ENCODE peak calls at places on chromosomes 4 and X, in five cellular contexts. W, Y, E, M and J are unnamed samples. For H3K9me3 and H3K4me1, the result is how much of the 10 kb centered on the place peaks cover.

GRCh38 chr4:71333960-71334951 is 4.6 kb upstream of the SLC4A4 start:
- DNase-seq in W (peak), Y (no peak), M (no peak), E (no peak), J (peak)

GRCh38 chr4:8000721-8001491 is 61.2 kb upstream of the AFAP1 start:
- DNase-seq in M (no peak), W (no peak), Y (no peak), E (no peak), J (no peak)

GRCh38 chrX:39840141-39841126 is 257.3 kb downstream of the BCOR start:
- DNase-seq in W (no peak), Y (no peak), E (no peak), M (no peak), J (no peak)

GRCh38 chr4:125115941-125116340 is 198.8 kb upstream of the FAT4 start:
- DNase-seq in Y (no peak), M (no peak), W (peak), E (no peak), J (peak)

GRCh38 chr4:186762865-186763264 is 39.2 kb upstream of the FAT1 start:
- DNase-seq in M (no peak), Y (no peak), W (no peak), E (no peak), J (no peak)

GRCh38 chr4:22268350-22269025 is 247.4 kb downstream of the ADGRA3 start:
- DNase-seq in M (no peak), W (no peak), E (no peak), Y (no peak), J (no peak)

GRCh38 chrX:24550166-24550565 is 85.1 kb downstream of the PDK3 start:
- DNase-seq in Y (no peak), M (no peak), W (no peak), E (no peak), J (no peak)

GRCh38 chr4:152258804-152259708 is 276.8 kb downstream of the FBXW7 start:
- DNase-seq in M (no peak), W (peak), Y (no peak), E (no peak), J (peak)

GRCh38 chr4:40350627-40351227 is 15.6 kb downstream of the CHRNA9 start:
- DNase-seq in W (no peak), Y (no peak), E (no peak), M (no peak), J (no peak)

GRCh38 chr4:113686950-113687718 is 74.4 kb downstream of the CAMK2D start:
- DNase-seq in M (no peak), Y (no peak), E (no peak), W (peak), J (peak)

GRCh38 chr4:185305979-185306442 is 89.7 kb downstream of the LRP2BP start:
- DNase-seq in Y (no peak), M (no peak), W (peak), E (no peak), J (peak)

GRCh38 chr4:99612281-99612680 is 37.7 kb downstream of the MTTP start:
- DNase-seq in W (no peak), M (no peak), E (no peak), Y (no peak), J (no peak)

GRCh38 chr4:53479731-53480525 is 102.5 kb downstream of the FIP1L1 start:
- DNase-seq in M (no peak), E (no peak), Y (no peak), W (peak), J (peak)

DNA sequence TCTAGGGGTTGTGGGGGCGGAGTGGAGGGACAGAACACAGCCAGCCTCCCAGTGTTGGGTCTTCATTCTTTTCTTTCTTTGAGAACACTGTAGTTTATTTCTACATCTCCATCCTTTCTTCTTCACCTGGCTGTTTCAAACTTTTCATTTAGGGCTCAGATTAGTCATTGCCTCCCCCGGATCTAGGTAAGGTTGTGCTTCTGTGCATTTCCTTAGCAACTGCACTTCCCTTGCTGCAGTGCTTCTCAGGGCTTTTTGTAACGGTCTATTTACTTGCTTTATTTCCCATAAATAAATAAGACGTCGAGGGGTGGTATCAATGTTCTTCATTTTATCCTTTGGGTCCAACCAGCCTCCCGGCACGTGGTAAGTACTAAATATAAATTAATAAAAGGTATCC is 31.3 kb downstream of the ADGRL3 start:
- DNase-seq in W (no peak), M (no peak), Y (no peak), E (no peak), J (no peak)
- H3K9ac ChIP-seq in W (no peak), M (no peak), Y (no peak), E (no peak), J (no peak)

DNA sequence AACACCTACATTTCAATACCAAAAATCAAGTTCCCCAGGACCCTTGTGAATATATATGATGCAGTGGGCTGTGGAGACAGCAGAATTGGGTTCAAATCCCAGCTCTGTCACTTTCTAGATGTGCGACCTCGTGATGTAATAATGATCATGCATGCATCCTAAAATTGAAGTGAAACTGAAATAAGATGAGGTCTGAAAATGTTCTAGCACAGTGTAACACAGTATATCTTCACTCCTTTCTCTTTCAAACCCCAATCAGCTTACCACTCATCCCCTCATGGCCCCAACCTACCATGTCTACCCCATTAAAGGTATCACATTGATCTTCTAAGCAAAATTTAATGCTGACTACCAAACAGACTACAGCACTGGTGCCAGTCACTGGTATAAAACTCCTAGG is 69.9 kb upstream of the BRS3 start:
- DNase-seq in M (no peak), W (no peak), Y (no peak), E (no peak), J (no peak)
- H3K9me3 ChIP-seq in M (under half), W (under half), Y (under half), E (under half), J (under half)

GRCh38 chr4:6581566-6582121 is 6.7 kb downstream of the MAN2B2 start:
- DNase-seq in E (no peak), W (no peak), Y (no peak), M (no peak), J (no peak)
- H3K4me1 ChIP-seq in E (under half), W (under half), Y (under half), M (under half), J (under half)

GRCh38 chr4:88275516-88275915 is 8.8 kb downstream of the PPM1K start:
- DNase-seq in W (peak), E (no peak), M (no peak), Y (no peak), J (no peak)
- H3K9ac ChIP-seq in W (no peak), E (no peak), M (no peak), Y (no peak), J (no peak)

GRCh38 chr4:14254806-14255445 is 627.4 kb upstream of the BOD1L1 start:
- DNase-seq in M (no peak), Y (no peak), E (no peak), W (no peak), J (no peak)

GRCh38 chr4:14259926-14260325 is 632.4 kb upstream of the BOD1L1 start:
- DNase-seq in W (no peak), E (no peak), M (no peak), Y (no peak), J (peak)

GRCh38 chr4:14260591-14260990 is 633.1 kb upstream of the BOD1L1 start:
- DNase-seq in Y (no peak), M (no peak), E (no peak), W (no peak), J (no peak)

GRCh38 chr4:14254252-14254651 is 626.7 kb upstream of the BOD1L1 start:
- DNase-seq in M (peak), Y (peak), W (peak), E (peak), J (peak)

GRCh38 chr4:14257903-14258302 is 630.4 kb upstream of the BOD1L1 start:
- DNase-seq in M (no peak), E (no peak), W (no peak), Y (no peak), J (no peak)
- H3K9me3 ChIP-seq in M (under half), E (under half), W (under half), Y (under half), J (under half)

DNA sequence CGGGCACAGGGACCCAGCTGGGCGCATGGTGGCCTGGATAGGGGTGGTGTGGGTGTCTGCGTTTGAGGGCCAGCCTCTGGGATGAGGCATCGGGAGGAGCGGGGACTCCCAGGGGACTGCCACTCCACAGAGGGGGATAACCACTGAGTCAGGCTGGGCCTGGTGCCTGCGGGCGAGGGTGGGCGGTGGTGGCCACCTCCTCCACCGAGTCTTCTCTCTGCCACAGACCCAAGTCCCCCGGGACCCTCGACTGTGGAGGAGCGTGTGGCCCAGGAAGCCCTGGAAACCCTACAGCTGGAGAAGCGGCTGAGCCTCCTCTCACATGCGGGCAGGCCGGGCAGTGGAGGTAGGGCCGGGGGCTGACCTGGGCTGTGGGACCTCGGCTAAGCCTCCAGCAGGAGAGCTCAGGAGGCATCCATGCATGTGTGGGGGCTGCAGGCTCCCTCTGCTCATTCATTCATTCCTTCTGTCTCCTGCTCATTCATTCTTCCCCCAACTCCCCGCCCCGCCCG is 26.4 kb downstream of the DOK7 start:
- DNase-seq in W (no peak), Y (no peak), E (no peak), M (no peak), J (no peak)
- H3K4me1 ChIP-seq in W (under half), Y (under half), E (under half), M (under half), J (under half)

GRCh38 chr4:145882594-145882993 is 56.0 kb downstream of the ZNF827 start:
- DNase-seq in W (no peak), E (no peak), M (no peak), Y (no peak), J (no peak)

GRCh38 chr4:145884775-145885174 is 53.8 kb downstream of the ZNF827 start:
- DNase-seq in Y (no peak), E (no peak), M (no peak), W (no peak), J (no peak)

GRCh38 chr4:145881585-145881984 is 57.0 kb downstream of the ZNF827 start:
- DNase-seq in W (no peak), M (no peak), E (no peak), Y (no peak), J (no peak)

GRCh38 chr4:145881991-145882390 is 56.6 kb downstream of the ZNF827 start:
- DNase-seq in Y (peak), W (no peak), M (no peak), E (peak), J (no peak)

GRCh38 chr4:145883173-145883572 is 55.5 kb downstream of the ZNF827 start:
- DNase-seq in Y (no peak), E (no peak), W (no peak), M (no peak), J (no peak)
- H3K9ac ChIP-seq in Y (no peak), E (no peak), W (no peak), M (no peak), J (no peak)

DNA sequence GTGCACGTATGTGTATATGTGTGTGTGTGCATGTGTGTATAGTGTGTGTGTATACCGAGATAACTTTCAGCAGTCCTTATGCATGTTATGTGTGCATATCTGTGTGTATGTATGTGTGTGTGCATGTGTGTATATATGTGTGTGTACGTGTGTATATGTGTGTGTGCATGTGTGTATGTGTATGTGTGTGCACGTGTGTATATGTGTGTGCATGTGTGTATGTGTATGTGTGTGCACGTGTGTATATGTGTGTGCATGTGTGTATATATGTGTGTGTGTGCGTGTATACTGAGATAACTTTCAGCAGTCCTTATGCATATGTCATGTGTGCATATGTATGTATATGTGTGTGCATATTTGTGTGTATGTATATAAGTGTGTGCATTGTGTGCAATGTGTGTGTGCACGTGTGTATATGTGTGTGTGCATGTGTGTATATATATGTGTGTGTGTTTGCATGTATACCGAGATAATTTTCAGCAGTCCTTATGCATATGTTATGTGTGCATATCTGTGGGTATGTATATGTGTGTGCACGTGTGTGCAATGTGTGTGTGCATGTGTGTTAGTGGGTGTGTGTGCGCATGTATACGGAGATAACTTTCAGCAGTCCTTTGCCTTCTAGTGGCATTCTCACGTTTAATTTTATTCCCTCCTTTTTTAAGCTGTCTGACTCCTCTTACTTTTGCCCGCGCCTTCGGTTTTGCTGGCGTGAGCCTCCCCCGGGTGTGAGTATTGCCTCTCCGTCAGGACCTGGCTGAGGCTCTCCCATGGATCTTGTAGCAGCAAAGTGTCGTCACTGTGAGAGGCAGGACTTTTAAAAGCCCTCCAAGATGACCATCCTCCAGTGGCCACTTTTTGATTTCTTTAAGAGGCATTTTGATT is 99.6 kb upstream of the SHOX start:
- DNase-seq in M (no peak), W (no peak), E (no peak), Y (no peak), J (no peak)
- H3K9me3 ChIP-seq in M (under half), W (under half), E (under half), Y (under half), J (under half)

DNA sequence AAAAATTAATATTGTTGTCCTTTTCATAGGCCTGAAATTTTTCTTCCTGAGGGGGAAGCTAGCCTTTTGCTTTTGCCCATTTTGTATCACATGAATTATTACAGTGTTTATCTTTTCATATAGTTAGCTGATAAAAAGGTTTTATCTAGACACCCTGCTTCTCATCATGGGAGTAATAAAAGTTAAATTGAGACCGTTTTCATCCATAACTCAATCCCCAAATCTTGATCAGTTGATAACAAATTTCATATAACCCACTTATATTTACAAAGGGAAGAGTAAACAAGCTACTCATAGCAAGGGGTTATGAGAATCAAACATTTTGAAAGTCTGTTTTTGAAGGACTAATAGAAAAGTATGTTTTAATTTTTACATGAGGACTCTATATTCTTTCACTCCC is 23.5 kb upstream of the DCX start:
- DNase-seq in Y (no peak), E (no peak), M (no peak), W (no peak), J (no peak)
- H3K4me1 ChIP-seq in Y (under half), E (under half), M (under half), W (under half), J (under half)